ENCODE peak calls at places on chromosomes 2 and 18, in eight cellular contexts. One of them, this sample, is unnamed.

GRCh38 chr2:84959045-84959493 is 11.9 kb upstream of the KCMF1 start:
- DNase-seq in adrenal gland: no peak
- DNase-seq in A549: peak; percentile 74
- DNase-seq in Peyer's patch: no peak
- DNase-seq in lower lobe of right lung: no peak
- DNase-seq in dorsolateral prefrontal cortex: no peak
- DNase-seq in spleen: no peak
- DNase-seq in hepatocyte: peak; percentile 50
- DNase-seq in this sample: no peak

GRCh38 chr2:215929602-215930335 is 83.6 kb downstream of the MREG start:
- DNase-seq in spleen: no peak
- DNase-seq in hepatocyte: peak; percentile 42
- DNase-seq in adrenal gland: no peak
- DNase-seq in lower lobe of right lung: no peak
- DNase-seq in Peyer's patch: no peak
- DNase-seq in dorsolateral prefrontal cortex: no peak
- DNase-seq in A549: no peak
- DNase-seq in this sample: no peak

GRCh38 chr18:77129150-77129551 is 3.4 kb downstream of the MBP start:
- DNase-seq in spleen: no peak
- DNase-seq in lower lobe of right lung: no peak
- DNase-seq in dorsolateral prefrontal cortex: no peak
- DNase-seq in Peyer's patch: no peak
- DNase-seq in hepatocyte: peak; percentile 35
- DNase-seq in adrenal gland: no peak
- DNase-seq in A549: no peak
- DNase-seq in this sample: no peak

GRCh38 chr18:36628435-36629094 is 200.2 kb downstream of the TPGS2 start:
- DNase-seq in Peyer's patch: no peak
- DNase-seq in lower lobe of right lung: no peak
- DNase-seq in A549: no peak
- DNase-seq in dorsolateral prefrontal cortex: no peak
- DNase-seq in spleen: no peak
- DNase-seq in adrenal gland: no peak
- DNase-seq in hepatocyte: peak; percentile 36
- DNase-seq in this sample: no peak

GRCh38 chr2:240451108-240451611 is 15.7 kb downstream of the GPC1 start:
- DNase-seq in Peyer's patch: no peak
- DNase-seq in A549: no peak
- DNase-seq in hepatocyte: no peak
- DNase-seq in dorsolateral prefrontal cortex: peak; percentile 71
- DNase-seq in spleen: peak; percentile 69
- DNase-seq in adrenal gland: no peak
- DNase-seq in lower lobe of right lung: peak; percentile 45
- DNase-seq in this sample: no peak

GRCh38 chr2:173830169-173830568 is 135.0 kb downstream of the SP3 start:
- DNase-seq in hepatocyte: no peak
- DNase-seq in adrenal gland: no peak
- DNase-seq in dorsolateral prefrontal cortex: no peak
- DNase-seq in Peyer's patch: no peak
- DNase-seq in spleen: no peak
- DNase-seq in A549: no peak
- DNase-seq in lower lobe of right lung: no peak
- DNase-seq in this sample: no peak

GRCh38 chr2:224584768-224585204 is 377 bp downstream of the CUL3 start:
- DNase-seq in A549: peak; percentile 15
- DNase-seq in hepatocyte: peak; percentile 70
- DNase-seq in dorsolateral prefrontal cortex: no peak
- DNase-seq in adrenal gland: peak; percentile 59
- DNase-seq in lower lobe of right lung: peak; percentile 75
- DNase-seq in Peyer's patch: peak; percentile 79
- DNase-seq in spleen: peak; percentile 94
- DNase-seq in this sample: peak; percentile 46

GRCh38 chr2:28956415-28956826 is 24.7 kb upstream of the TOGARAM2 start:
- DNase-seq in lower lobe of right lung: peak; percentile 57
- DNase-seq in adrenal gland: no peak
- DNase-seq in spleen: no peak
- DNase-seq in Peyer's patch: no peak
- DNase-seq in A549: no peak
- DNase-seq in dorsolateral prefrontal cortex: peak; percentile 65
- DNase-seq in hepatocyte: peak; percentile 54
- DNase-seq in this sample: peak; percentile 46

GRCh38 chr2:69012310-69013122 is 463 bp upstream of the ANTXR1 start:
- DNase-seq in hepatocyte: peak; percentile 76
- DNase-seq in adrenal gland: peak; percentile 73
- DNase-seq in A549: peak; percentile 74
- DNase-seq in lower lobe of right lung: peak; percentile 74
- DNase-seq in dorsolateral prefrontal cortex: peak; percentile 56
- DNase-seq in spleen: peak; percentile 81
- DNase-seq in Peyer's patch: peak; percentile 71
- DNase-seq in this sample: peak; percentile 76
- H3K4me3 ChIP-seq in hepatocyte: peak overlapping the region; percentile 50
- H3K4me3 ChIP-seq in adrenal gland: no peak overlapping the region
- H3K4me3 ChIP-seq in A549: peak overlapping the region; percentile 85
- H3K4me3 ChIP-seq in lower lobe of right lung: peak overlapping the region; percentile 87
- H3K4me3 ChIP-seq in dorsolateral prefrontal cortex: peak overlapping the region; percentile 71
- H3K4me3 ChIP-seq in spleen: peak overlapping the region; percentile 59
- H3K4me3 ChIP-seq in Peyer's patch: peak overlapping the region; percentile 52
- H3K4me3 ChIP-seq in this sample: peak overlapping the region; percentile 86

GRCh38 chr2:120205901-120206581 is 17.2 kb downstream of the TMEM185B start:
- DNase-seq in dorsolateral prefrontal cortex: no peak
- DNase-seq in A549: no peak
- DNase-seq in spleen: peak; percentile 84
- DNase-seq in adrenal gland: no peak
- DNase-seq in Peyer's patch: peak; percentile 83
- DNase-seq in hepatocyte: peak; percentile 69
- DNase-seq in lower lobe of right lung: no peak
- DNase-seq in this sample: peak; percentile 59
- TF ChIP-seq CTCF in dorsolateral prefrontal cortex: peak; percentile 41
- TF ChIP-seq CTCF in A549: peak; percentile 24
- TF ChIP-seq CTCF in spleen: peak; percentile 60
- TF ChIP-seq CTCF in adrenal gland: peak; percentile 26
- TF ChIP-seq CTCF in Peyer's patch: peak; percentile 45
- TF ChIP-seq CTCF in hepatocyte: peak; percentile 25
- TF ChIP-seq CTCF in lower lobe of right lung: peak; percentile 49
- TF ChIP-seq CTCF in this sample: peak; percentile 95

GRCh38 chr18:24426398-24427294 is at the start of gene IMPACT:
- DNase-seq in A549: peak; percentile 69
- DNase-seq in spleen: peak; percentile 94
- DNase-seq in dorsolateral prefrontal cortex: peak; percentile 70
- DNase-seq in lower lobe of right lung: peak; percentile 90
- DNase-seq in hepatocyte: peak; percentile 94
- DNase-seq in adrenal gland: peak; percentile 86
- DNase-seq in Peyer's patch: peak; percentile 90
- DNase-seq in this sample: peak; percentile 88
- H3K27ac ChIP-seq in A549: peak within 1 kb of the TSS; percentile 100
- H3K27ac ChIP-seq in spleen: peak within 1 kb of the TSS; percentile 88
- H3K27ac ChIP-seq in dorsolateral prefrontal cortex: peak within 1 kb of the TSS; percentile 86
- H3K27ac ChIP-seq in lower lobe of right lung: peak within 1 kb of the TSS; percentile 91
- H3K27ac ChIP-seq in hepatocyte: peak within 1 kb of the TSS; percentile 92
- H3K27ac ChIP-seq in adrenal gland: peak within 1 kb of the TSS; percentile 67
- H3K27ac ChIP-seq in Peyer's patch: peak within 1 kb of the TSS; percentile 47
- H3K27ac ChIP-seq in this sample: peak within 1 kb of the TSS; percentile 92

GRCh38 chr2:237697586-237698337 is 70.4 kb downstream of the LRRFIP1 start:
- DNase-seq in A549: no peak
- DNase-seq in spleen: peak; percentile 80
- DNase-seq in hepatocyte: no peak
- DNase-seq in dorsolateral prefrontal cortex: no peak
- DNase-seq in Peyer's patch: peak; percentile 60
- DNase-seq in adrenal gland: no peak
- DNase-seq in lower lobe of right lung: no peak
- DNase-seq in this sample: no peak
- H3K4me3 ChIP-seq in A549: no peak overlapping the region
- H3K4me3 ChIP-seq in spleen: no peak overlapping the region
- H3K4me3 ChIP-seq in hepatocyte: no peak overlapping the region
- H3K4me3 ChIP-seq in dorsolateral prefrontal cortex: no peak overlapping the region
- H3K4me3 ChIP-seq in Peyer's patch: no peak overlapping the region
- H3K4me3 ChIP-seq in adrenal gland: no peak overlapping the region
- H3K4me3 ChIP-seq in lower lobe of right lung: peak overlapping the region; percentile 23
- H3K4me3 ChIP-seq in this sample: no peak overlapping the region

DNA sequence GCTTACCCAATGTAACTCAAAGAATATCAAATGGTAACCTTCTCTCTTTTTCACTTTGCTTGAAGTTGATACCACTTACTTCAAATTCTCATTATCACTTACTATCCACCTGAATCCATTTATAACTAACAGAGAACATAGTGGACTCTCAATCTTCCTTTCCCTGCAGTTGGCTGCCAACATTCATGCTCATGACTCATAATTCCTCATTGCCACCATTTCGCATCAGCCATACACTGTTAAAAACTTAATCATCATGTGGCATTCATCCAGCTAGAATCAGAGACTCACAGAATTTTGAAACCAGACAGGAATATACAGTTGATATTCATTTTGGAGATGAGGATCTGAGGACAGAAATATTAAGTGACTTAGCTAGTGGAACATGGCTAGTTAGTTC is 56.8 kb downstream of the SLC4A10 start:
- DNase-seq in dorsolateral prefrontal cortex: no peak
- DNase-seq in hepatocyte: no peak
- DNase-seq in adrenal gland: no peak
- DNase-seq in Peyer's patch: no peak
- DNase-seq in spleen: no peak
- DNase-seq in lower lobe of right lung: no peak
- DNase-seq in A549: no peak
- DNase-seq in this sample: no peak
- TF ChIP-seq CTCF in dorsolateral prefrontal cortex: no peak
- TF ChIP-seq CTCF in hepatocyte: no peak
- TF ChIP-seq CTCF in adrenal gland: no peak
- TF ChIP-seq CTCF in Peyer's patch: no peak
- TF ChIP-seq CTCF in spleen: no peak
- TF ChIP-seq CTCF in lower lobe of right lung: no peak
- TF ChIP-seq CTCF in A549: no peak
- TF ChIP-seq CTCF in this sample: no peak

DNA sequence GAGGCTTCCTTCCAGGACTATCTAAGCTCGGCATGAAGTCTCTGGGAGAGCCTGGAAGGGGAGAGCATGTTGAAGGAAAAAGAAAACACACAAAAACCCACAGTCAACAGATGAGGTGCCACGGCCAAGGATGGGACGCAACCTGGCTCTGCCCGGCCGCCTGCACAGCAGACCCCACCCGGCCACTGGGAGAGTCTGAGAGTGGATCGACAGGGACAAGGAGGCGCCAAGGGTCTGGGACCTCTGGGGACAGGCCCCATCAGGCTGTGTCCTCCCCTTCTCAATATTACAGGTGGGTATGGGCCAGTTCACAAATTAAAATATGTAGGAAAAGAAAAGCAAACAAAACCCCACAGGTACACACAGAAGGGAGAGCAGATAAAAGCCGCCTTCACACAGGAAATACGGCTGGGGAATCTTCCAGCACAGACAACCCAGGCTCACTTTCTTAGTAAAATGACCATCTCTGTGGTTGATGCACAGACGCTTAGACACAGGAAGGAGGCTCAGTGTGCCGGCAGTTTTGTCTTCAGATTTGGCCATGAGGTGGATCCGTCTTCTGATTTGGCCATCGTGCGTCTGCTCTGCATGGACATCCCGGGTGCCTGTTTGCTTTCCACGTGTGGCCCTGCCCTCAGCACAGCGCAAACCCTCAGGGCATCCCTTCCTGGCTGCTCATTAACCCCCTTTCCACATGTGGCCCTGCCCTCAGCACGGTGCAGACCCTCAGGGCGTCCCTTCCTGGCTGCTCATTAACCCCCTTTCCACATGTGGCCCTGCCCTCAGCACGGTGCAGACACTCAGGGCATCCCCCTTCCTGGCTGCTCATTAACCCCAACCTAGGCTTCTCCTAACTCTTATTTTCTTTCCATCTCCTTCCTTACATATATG is 138.4 kb downstream of the EIPR1 start:
- DNase-seq in A549: no peak
- DNase-seq in lower lobe of right lung: no peak
- DNase-seq in dorsolateral prefrontal cortex: no peak
- DNase-seq in hepatocyte: no peak
- DNase-seq in spleen: no peak
- DNase-seq in Peyer's patch: no peak
- DNase-seq in adrenal gland: no peak
- DNase-seq in this sample: no peak
- H3K27ac ChIP-seq in A549: no peak overlapping the region
- H3K27ac ChIP-seq in lower lobe of right lung: no peak overlapping the region
- H3K27ac ChIP-seq in dorsolateral prefrontal cortex: no peak overlapping the region
- H3K27ac ChIP-seq in hepatocyte: no peak overlapping the region
- H3K27ac ChIP-seq in spleen: no peak overlapping the region
- H3K27ac ChIP-seq in Peyer's patch: no peak overlapping the region
- H3K27ac ChIP-seq in adrenal gland: no peak overlapping the region
- H3K27ac ChIP-seq in this sample: no peak overlapping the region

GRCh38 chr2:157822993-157823392 is 53.1 kb downstream of the ACVR1 start:
- DNase-seq in A549: no peak
- DNase-seq in Peyer's patch: no peak
- DNase-seq in adrenal gland: no peak
- DNase-seq in hepatocyte: no peak
- DNase-seq in dorsolateral prefrontal cortex: no peak
- DNase-seq in lower lobe of right lung: no peak
- DNase-seq in spleen: no peak
- DNase-seq in this sample: no peak

GRCh38 chr2:157818227-157818626 is 57.9 kb downstream of the ACVR1 start:
- DNase-seq in hepatocyte: no peak
- DNase-seq in spleen: no peak
- DNase-seq in lower lobe of right lung: no peak
- DNase-seq in Peyer's patch: no peak
- DNase-seq in A549: no peak
- DNase-seq in dorsolateral prefrontal cortex: no peak
- DNase-seq in adrenal gland: no peak
- DNase-seq in this sample: no peak

GRCh38 chr2:157820202-157820601 is 55.9 kb downstream of the ACVR1 start:
- DNase-seq in A549: no peak
- DNase-seq in adrenal gland: no peak
- DNase-seq in hepatocyte: no peak
- DNase-seq in dorsolateral prefrontal cortex: no peak
- DNase-seq in lower lobe of right lung: no peak
- DNase-seq in spleen: no peak
- DNase-seq in Peyer's patch: no peak
- DNase-seq in this sample: no peak

GRCh38 chr2:157822533-157822932 is 53.6 kb downstream of the ACVR1 start:
- DNase-seq in adrenal gland: no peak
- DNase-seq in A549: no peak
- DNase-seq in Peyer's patch: no peak
- DNase-seq in spleen: no peak
- DNase-seq in lower lobe of right lung: no peak
- DNase-seq in hepatocyte: no peak
- DNase-seq in dorsolateral prefrontal cortex: no peak
- DNase-seq in this sample: no peak

GRCh38 chr2:157821519-157822131 is 54.5 kb downstream of the ACVR1 start:
- DNase-seq in lower lobe of right lung: no peak
- DNase-seq in Peyer's patch: no peak
- DNase-seq in dorsolateral prefrontal cortex: no peak
- DNase-seq in spleen: no peak
- DNase-seq in hepatocyte: no peak
- DNase-seq in A549: no peak
- DNase-seq in adrenal gland: no peak
- DNase-seq in this sample: no peak
- H3K4me3 ChIP-seq in lower lobe of right lung: no peak overlapping the region
- H3K4me3 ChIP-seq in Peyer's patch: no peak overlapping the region
- H3K4me3 ChIP-seq in dorsolateral prefrontal cortex: no peak overlapping the region
- H3K4me3 ChIP-seq in spleen: no peak overlapping the region
- H3K4me3 ChIP-seq in hepatocyte: no peak overlapping the region
- H3K4me3 ChIP-seq in A549: no peak overlapping the region
- H3K4me3 ChIP-seq in adrenal gland: no peak overlapping the region
- H3K4me3 ChIP-seq in this sample: no peak overlapping the region

GRCh38 chr18:64017870-64018269 is 48.0 kb downstream of the SERPINB8 start:
- DNase-seq in spleen: no peak
- DNase-seq in adrenal gland: no peak
- DNase-seq in A549: peak; percentile 10
- DNase-seq in lower lobe of right lung: no peak
- DNase-seq in hepatocyte: peak; percentile 46
- DNase-seq in Peyer's patch: no peak
- DNase-seq in dorsolateral prefrontal cortex: no peak
- DNase-seq in this sample: no peak
- TF ChIP-seq CTCF in spleen: no peak
- TF ChIP-seq CTCF in adrenal gland: peak; percentile 53
- TF ChIP-seq CTCF in A549: peak; percentile 56
- TF ChIP-seq CTCF in lower lobe of right lung: peak; percentile 37
- TF ChIP-seq CTCF in hepatocyte: peak; percentile 65
- TF ChIP-seq CTCF in Peyer's patch: peak; percentile 40
- TF ChIP-seq CTCF in dorsolateral prefrontal cortex: peak; percentile 49
- TF ChIP-seq CTCF in this sample: peak; percentile 33

GRCh38 chr2:11498543-11499034 is 32.6 kb upstream of the E2F6 start:
- DNase-seq in lower lobe of right lung: no peak
- DNase-seq in hepatocyte: peak; percentile 19
- DNase-seq in spleen: peak; percentile 85
- DNase-seq in A549: no peak
- DNase-seq in dorsolateral prefrontal cortex: peak; percentile 80
- DNase-seq in adrenal gland: peak; percentile 80
- DNase-seq in Peyer's patch: peak; percentile 66
- DNase-seq in this sample: no peak
- H3K27ac ChIP-seq in lower lobe of right lung: no peak overlapping the region
- H3K27ac ChIP-seq in hepatocyte: peak overlapping the region; percentile 12
- H3K27ac ChIP-seq in spleen: no peak overlapping the region
- H3K27ac ChIP-seq in A549: peak overlapping the region; percentile 14
- H3K27ac ChIP-seq in dorsolateral prefrontal cortex: peak overlapping the region; percentile 65
- H3K27ac ChIP-seq in adrenal gland: no peak overlapping the region
- H3K27ac ChIP-seq in Peyer's patch: no peak overlapping the region
- H3K27ac ChIP-seq in this sample: no peak overlapping the region

This sample was measured in WERI-Rb-1.